ENCODE peak calls at places on chromosomes 11 and 22, in eight cellular contexts. U is OCI-LY7, P is neuronal stem cell, X is fibroblast of lung, F is PC-3, V is aorta, Q is thyroid gland, G is SJSA1. I is an unnamed sample. For H3K4me1, the result is how much of the 10 kb centered on the place peaks cover.

GRCh38 chr22:28759861-28760560 is 12.5 kb upstream of the CCDC117 start:
- DNase-seq in U (peak), P (no peak), X (peak), F (no peak), V (no peak), Q (peak), G (no peak), I (peak)

GRCh38 chr11:71094296-71095077 is 157.9 kb downstream of the SHANK2 start:
- DNase-seq in U (no peak), P (no peak), X (no peak), F (no peak), V (no peak), Q (peak), G (no peak), I (no peak)

GRCh38 chr11:125350206-125351044 is 145.6 kb downstream of the FEZ1 start:
- DNase-seq in U (no peak), P (no peak), X (no peak), F (no peak), V (peak), Q (no peak), G (no peak), I (no peak)

GRCh38 chr22:17726561-17727243 is 47.6 kb downstream of the BID start:
- DNase-seq in U (no peak), P (no peak), X (peak), F (no peak), V (no peak), Q (no peak), G (peak), I (no peak)

GRCh38 chr11:131877246-131877645 is 506.8 kb downstream of the NTM start:
- DNase-seq in U (no peak), P (no peak), X (peak), F (peak), V (no peak), Q (no peak), G (no peak), I (no peak)

GRCh38 chr22:20569059-20570058 is 61.9 kb downstream of the MED15 start:
- DNase-seq in U (no peak), P (no peak), X (peak), F (peak), V (peak), Q (peak), G (peak), I (no peak)

GRCh38 chr11:105229257-105229656 is 89.7 kb upstream of the CARD18 start:
- DNase-seq in U (no peak), P (no peak), X (peak), F (no peak), V (no peak), Q (no peak), G (no peak), I (no peak)

GRCh38 chr11:35663408-35663702 is 780 bp downstream of the TRIM44 start:
- DNase-seq in U (no peak), P (no peak), X (no peak), F (no peak), V (no peak), Q (no peak), G (no peak), I (no peak)

GRCh38 chr11:225734-226453 is 10.2 kb downstream of the SIRT3 start:
- DNase-seq in U (no peak), P (no peak), X (peak), F (no peak), V (no peak), Q (no peak), G (no peak), I (no peak)

GRCh38 chr11:70324354-70325115 is 54.0 kb downstream of the PPFIA1 start:
- DNase-seq in U (no peak), P (peak), X (peak), F (no peak), V (no peak), Q (peak), G (no peak), I (peak)

GRCh38 chr11:133153031-133153430 is 379.3 kb downstream of the OPCML start:
- DNase-seq in U (no peak), P (no peak), X (no peak), F (no peak), V (no peak), Q (no peak), G (no peak), I (no peak)

GRCh38 chr11:61820174-61820573 is 3.4 kb upstream of the FADS1 start:
- DNase-seq in U (no peak), P (no peak), X (peak), F (peak), V (no peak), Q (no peak), G (no peak), I (no peak)

GRCh38 chr11:22471405-22471804 is 133.2 kb downstream of the SLC17A6 start:
- DNase-seq in U (no peak), P (no peak), X (no peak), F (no peak), V (no peak), Q (no peak), G (no peak), I (no peak)

GRCh38 chr22:22924369-22925145 is 36.9 kb downstream of the IGLL5 start:
- DNase-seq in U (no peak), P (no peak), X (no peak), F (no peak), V (no peak), Q (no peak), G (no peak), I (no peak)
- H3K4me1 ChIP-seq in U (half or more), P (under half), X (under half), F (under half), V (under half), Q (under half), G (under half), I (under half)

GRCh38 chr11:123584737-123585136 is 69.7 kb downstream of the SCN3B start:
- DNase-seq in U (no peak), P (no peak), X (no peak), F (no peak), V (no peak), Q (no peak), G (no peak), I (no peak)

GRCh38 chr11:123584186-123584585 is 70.2 kb downstream of the SCN3B start:
- DNase-seq in U (no peak), P (no peak), X (no peak), F (no peak), V (no peak), Q (no peak), G (no peak), I (no peak)

GRCh38 chr11:123585206-123585605 is 69.2 kb downstream of the SCN3B start:
- DNase-seq in U (no peak), P (no peak), X (no peak), F (no peak), V (no peak), Q (no peak), G (no peak), I (no peak)

GRCh38 chr11:123581651-123582399 is 72.6 kb downstream of the SCN3B start:
- DNase-seq in U (no peak), P (no peak), X (no peak), F (no peak), V (no peak), Q (no peak), G (no peak), I (no peak)

DNA sequence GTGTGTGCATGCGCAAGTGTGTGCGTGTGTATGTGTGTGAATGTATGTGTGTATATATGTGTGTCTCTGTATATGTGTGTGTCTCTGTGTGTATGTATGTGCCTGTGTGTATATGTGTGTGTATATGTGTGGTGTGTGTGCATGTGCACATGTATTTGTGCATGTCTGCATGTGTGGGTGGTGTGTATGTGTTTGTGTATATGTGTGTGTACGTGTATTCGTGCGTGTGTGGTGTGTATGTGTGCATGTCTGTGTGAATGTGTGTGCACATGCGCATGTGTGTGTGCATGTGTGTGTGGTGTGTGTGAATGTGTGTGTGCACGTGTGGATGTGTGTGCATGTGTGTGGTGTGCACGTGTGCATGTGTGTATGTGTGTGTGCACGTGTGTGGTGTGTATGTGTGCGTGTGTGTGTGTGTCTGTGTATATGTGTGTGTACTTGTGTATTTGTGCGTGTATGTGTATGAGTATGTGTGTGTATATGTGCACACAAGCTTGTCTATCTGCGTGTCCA is 71.4 kb downstream of the SCN3B start:
- DNase-seq in U (no peak), P (no peak), X (no peak), F (no peak), V (no peak), Q (no peak), G (no peak), I (no peak)
- H3K4me1 ChIP-seq in U (under half), P (under half), X (under half), F (under half), V (under half), Q (under half), G (under half), I (under half)

GRCh38 chr22:23217171-23218052 is 37.1 kb downstream of the BCR start:
- DNase-seq in U (no peak), P (no peak), X (no peak), F (no peak), V (peak), Q (no peak), G (no peak), I (no peak)

GRCh38 chr22:23215294-23216204 is 35.2 kb downstream of the BCR start:
- DNase-seq in U (no peak), P (no peak), X (peak), F (peak), V (peak), Q (peak), G (no peak), I (no peak)

GRCh38 chr22:23218053-23218866 is 38.0 kb downstream of the BCR start:
- DNase-seq in U (no peak), P (no peak), X (no peak), F (no peak), V (peak), Q (no peak), G (no peak), I (no peak)

GRCh38 chr22:23214398-23214797 is 34.1 kb downstream of the BCR start:
- DNase-seq in U (no peak), P (no peak), X (no peak), F (no peak), V (peak), Q (no peak), G (no peak), I (no peak)

GRCh38 chr22:23216331-23217170 is 36.2 kb downstream of the BCR start:
- DNase-seq in U (peak), P (no peak), X (no peak), F (no peak), V (peak), Q (no peak), G (no peak), I (no peak)
- H3K4me1 ChIP-seq in U (half or more), P (under half), X (under half), F (under half), V (under half), Q (half or more), G (half or more), I (under half)

DNA sequence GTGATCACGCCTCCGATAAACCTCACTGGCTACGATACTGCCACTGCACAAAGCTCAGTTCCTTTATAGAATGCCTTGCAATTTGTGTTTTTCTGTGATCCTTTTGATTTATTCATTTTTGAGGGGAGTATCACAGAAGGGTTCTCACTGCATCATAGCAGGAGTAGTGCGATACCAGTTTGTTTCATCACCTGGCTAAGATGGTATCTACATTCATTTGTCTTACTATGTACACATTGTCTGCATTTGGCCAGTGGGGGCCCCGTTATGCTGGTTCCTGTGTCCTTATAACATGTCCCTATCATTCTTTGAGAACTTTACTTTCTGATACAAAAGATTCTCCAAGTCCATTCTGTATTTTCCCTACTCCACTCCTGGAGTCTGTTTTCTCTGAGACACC is 44.6 kb downstream of the APLP2 start:
- DNase-seq in U (peak), P (no peak), X (no peak), F (no peak), V (no peak), Q (no peak), G (no peak), I (no peak)
- H3K4me1 ChIP-seq in U (half or more), P (under half), X (under half), F (under half), V (under half), Q (under half), G (under half), I (under half)

GRCh38 chr11:20022363-20023081 is 137.8 kb downstream of the DBX1 start:
- DNase-seq in U (peak), P (peak), X (peak), F (peak), V (no peak), Q (peak), G (no peak), I (peak)

GRCh38 chr11:20021212-20021611 is 139.1 kb downstream of the DBX1 start:
- DNase-seq in U (no peak), P (no peak), X (no peak), F (peak), V (no peak), Q (no peak), G (no peak), I (no peak)

GRCh38 chr11:20023082-20023426 is 137.2 kb downstream of the DBX1 start:
- DNase-seq in U (no peak), P (no peak), X (no peak), F (no peak), V (no peak), Q (no peak), G (no peak), I (no peak)

GRCh38 chr11:20020716-20021115 is 139.6 kb downstream of the DBX1 start:
- DNase-seq in U (no peak), P (no peak), X (no peak), F (no peak), V (no peak), Q (no peak), G (no peak), I (no peak)

GRCh38 chr11:20021771-20022362 is 138.4 kb downstream of the DBX1 start:
- DNase-seq in U (no peak), P (no peak), X (no peak), F (no peak), V (no peak), Q (no peak), G (no peak), I (peak)
- H3K4me1 ChIP-seq in U (under half), P (under half), X (under half), F (under half), V (under half), Q (under half), G (under half), I (half or more)

GRCh38 chr22:44358723-44359440 is 46.1 kb upstream of the SHISAL1 start:
- DNase-seq in U (no peak), P (no peak), X (no peak), F (no peak), V (peak), Q (no peak), G (no peak), I (no peak)

GRCh38 chr22:44355688-44356070 is 42.9 kb upstream of the SHISAL1 start:
- DNase-seq in U (no peak), P (no peak), X (no peak), F (no peak), V (peak), Q (no peak), G (no peak), I (no peak)

GRCh38 chr22:44357962-44358553 is 45.3 kb upstream of the SHISAL1 start:
- DNase-seq in U (no peak), P (no peak), X (peak), F (no peak), V (peak), Q (peak), G (no peak), I (peak)

GRCh38 chr22:44359496-44360110 is 46.9 kb upstream of the SHISAL1 start:
- DNase-seq in U (no peak), P (no peak), X (no peak), F (no peak), V (peak), Q (no peak), G (no peak), I (no peak)

DNA sequence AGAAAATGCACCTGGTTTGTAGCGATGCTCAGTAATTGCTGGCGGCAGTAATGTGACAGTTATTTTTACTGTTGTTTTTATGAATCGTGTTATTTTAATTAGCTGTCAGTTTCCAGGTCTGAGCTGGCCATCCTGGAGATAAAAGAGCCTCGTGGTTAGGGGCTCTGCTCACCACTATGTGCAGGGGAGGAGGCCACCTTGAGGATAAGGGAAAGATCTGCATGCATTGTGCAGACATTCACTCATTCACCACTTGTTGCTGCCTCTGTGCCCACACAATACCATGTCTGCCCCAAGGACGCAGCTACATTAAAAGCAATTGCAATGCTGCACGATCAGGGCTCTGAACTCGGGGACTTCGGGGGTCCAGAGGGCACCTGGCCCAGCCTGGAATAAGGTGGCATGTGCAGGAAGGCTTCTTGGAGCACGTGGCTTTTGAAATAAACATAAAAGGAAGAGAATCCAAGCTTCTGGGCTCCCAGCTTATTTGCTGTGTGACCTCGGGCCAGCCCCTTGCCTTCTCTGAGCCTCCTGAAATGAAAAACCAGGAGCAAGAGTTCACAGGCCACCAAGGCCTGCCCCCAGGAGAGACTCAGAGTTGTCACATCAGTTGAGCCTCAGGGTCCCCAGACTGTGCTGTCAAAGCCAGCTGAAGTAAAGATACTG is 44.7 kb upstream of the SHISAL1 start:
- DNase-seq in U (no peak), P (no peak), X (no peak), F (no peak), V (peak), Q (no peak), G (no peak), I (peak)
- H3K4me1 ChIP-seq in U (under half), P (under half), X (under half), F (under half), V (under half), Q (under half), G (under half), I (under half)

GRCh38 chr11:38266691-38267090 is 1668.7 kb upstream of the RAG2 start:
- DNase-seq in U (no peak), P (no peak), X (no peak), F (no peak), V (no peak), Q (no peak), G (no peak), I (no peak)
- H3K4me1 ChIP-seq in U (under half), P (under half), X (under half), F (under half), V (under half), Q (under half), G (under half), I (under half)

DNA sequence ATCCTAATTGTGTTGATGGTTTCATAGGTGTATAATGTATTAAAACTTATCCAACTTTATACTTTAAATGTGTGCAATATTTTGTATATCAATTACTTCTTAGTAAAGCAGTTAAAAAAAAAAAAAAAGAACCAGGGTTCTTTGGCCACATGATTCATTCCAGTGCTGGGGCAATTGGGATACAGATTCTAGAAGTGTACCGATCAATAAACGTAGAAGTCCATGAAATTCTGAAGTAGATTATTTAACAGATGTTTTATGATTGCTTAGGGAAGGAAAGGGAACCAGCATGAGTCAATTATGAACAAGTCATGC is 51.0 kb downstream of the MAPK1 start:
- DNase-seq in U (no peak), P (no peak), X (no peak), F (no peak), V (no peak), Q (no peak), G (no peak), I (no peak)
- H3K4me1 ChIP-seq in U (half or more), P (under half), X (under half), F (under half), V (under half), Q (under half), G (under half), I (under half)

DNA sequence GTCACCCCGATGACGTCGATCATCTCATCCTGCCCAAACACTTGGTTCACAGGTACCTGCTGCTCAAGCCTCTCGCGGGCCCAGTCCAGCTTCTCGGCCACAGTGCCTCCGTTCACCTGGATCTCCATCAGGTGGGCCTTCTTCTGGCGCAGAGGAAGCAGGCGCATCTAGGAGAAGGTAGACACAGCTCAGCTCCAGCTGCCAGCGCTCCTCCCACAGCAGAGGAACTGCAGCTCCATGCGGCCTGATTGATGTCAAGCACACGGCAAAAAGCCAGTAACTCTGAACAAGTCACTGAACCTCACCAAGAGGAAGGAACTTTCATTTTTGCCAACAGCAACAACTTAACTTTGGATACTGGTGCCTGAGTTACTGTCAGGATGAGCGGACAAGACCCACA is 4.0 kb downstream of the RPL3 start:
- DNase-seq in U (no peak), P (no peak), X (no peak), F (no peak), V (peak), Q (no peak), G (no peak), I (no peak)
- H3K4me1 ChIP-seq in U (half or more), P (under half), X (under half), F (under half), V (under half), Q (under half), G (half or more), I (under half)

GRCh38 chr22:40043086-40043485 is 48.3 kb downstream of the FAM83F start:
- DNase-seq in U (no peak), P (no peak), X (no peak), F (peak), V (no peak), Q (peak), G (no peak), I (no peak)

GRCh38 chr22:40041738-40042137 is 47.0 kb downstream of the FAM83F start:
- DNase-seq in U (no peak), P (no peak), X (no peak), F (no peak), V (no peak), Q (no peak), G (no peak), I (no peak)

GRCh38 chr22:40040927-40041326 is 46.2 kb downstream of the FAM83F start:
- DNase-seq in U (no peak), P (no peak), X (no peak), F (peak), V (no peak), Q (peak), G (no peak), I (no peak)

GRCh38 chr22:40043793-40044101 is 49.0 kb downstream of the FAM83F start:
- DNase-seq in U (no peak), P (no peak), X (no peak), F (no peak), V (no peak), Q (no peak), G (no peak), I (no peak)

GRCh38 chr22:40042312-40042711 is 47.6 kb downstream of the FAM83F start:
- DNase-seq in U (no peak), P (no peak), X (no peak), F (no peak), V (no peak), Q (no peak), G (no peak), I (no peak)
- H3K4me1 ChIP-seq in U (under half), P (under half), X (under half), F (under half), V (under half), Q (under half), G (under half), I (under half)

I was measured in neural progenitor cell.